ENCODE peak calls at places on chromosomes 2 and 18, in ten cellular contexts. C, V, W, L, H, X, R, D, Q and E are unnamed samples.

GRCh38 chr2:222842517-222843174 is 18.2 kb upstream of the ACSL3 start:
- DNase-seq in L (peak; percentile 6), X (no peak), D (no peak), C (peak; percentile 81), W (no peak), R (no peak), V (no peak), Q (no peak), H (no peak), E (no peak)

GRCh38 chr2:47033102-47033880 is 117.7 kb upstream of the MCFD2 start:
- DNase-seq in L (peak; percentile 16), Q (no peak), V (no peak), W (no peak), C (peak; percentile 19), R (no peak), D (no peak), X (no peak), H (no peak), E (no peak)

GRCh38 chr18:47737198-47737830 is 193.1 kb downstream of the SMAD2 start:
- DNase-seq in H (peak; percentile 3), W (peak; percentile 63), R (no peak), C (no peak), D (no peak), L (no peak), V (peak; percentile 39), X (no peak), Q (peak; percentile 27), E (peak; percentile 34)

GRCh38 chr2:85826990-85827878 is 61.6 kb downstream of the ST3GAL5 start:
- DNase-seq in C (peak; percentile 67), V (peak; percentile 82), X (peak; percentile 82), L (peak; percentile 65), H (peak; percentile 65), D (no peak), R (peak; percentile 63), W (peak; percentile 89), Q (peak; percentile 88), E (peak; percentile 86)

GRCh38 chr2:42908538-42909200 is 116.3 kb upstream of the HAAO start:
- DNase-seq in R (no peak), C (no peak), X (no peak), D (no peak), Q (no peak), V (no peak), H (no peak), L (no peak), W (no peak), E (no peak)

GRCh38 chr2:187354653-187355052 is 93.4 kb downstream of the CALCRL start:
- DNase-seq in H (no peak), D (no peak), V (no peak), R (no peak), X (no peak), Q (no peak), W (no peak), C (no peak), L (no peak), E (no peak)

GRCh38 chr2:20177556-20178403 is 47.1 kb downstream of the SDC1 start:
- DNase-seq in V (peak; percentile 35), Q (no peak), C (no peak), R (no peak), D (no peak), H (no peak), L (no peak), W (peak; percentile 48), X (no peak), E (no peak)

GRCh38 chr2:172664766-172665165 is 70.9 kb upstream of the RAPGEF4 start:
- DNase-seq in R (no peak), W (no peak), L (no peak), C (no peak), D (no peak), H (no peak), V (no peak), X (no peak), Q (no peak), E (no peak)

GRCh38 chr2:29317077-29317517 is 201.9 kb downstream of the CLIP4 start:
- DNase-seq in D (no peak), V (peak; percentile 48), H (no peak), R (no peak), C (peak; percentile 87), X (no peak), L (peak; percentile 25), Q (no peak), W (no peak), E (no peak)

GRCh38 chr18:77658309-77658681 is 408.6 kb downstream of the GALR1 start:
- DNase-seq in V (no peak), Q (no peak), X (no peak), C (no peak), H (no peak), L (no peak), W (no peak), D (no peak), R (no peak), E (no peak)